ENCODE peak calls at places on chromosomes 12 and 14, in four cellular contexts. J is SK-N-SH, Q is GM12878, B is K562. G is an unnamed sample.

GRCh38 chr14:96096639-96097610 is 57.8 kb downstream of the C14orf132 start:
- DNase-seq in Q (no peak), J (no peak), B (no peak), G (no peak)

GRCh38 chr12:46942579-46942978 is 116.8 kb upstream of the SLC38A4 start:
- DNase-seq in J (no peak), Q (no peak), B (no peak), G (no peak)

GRCh38 chr12:106739318-106739717 is 35.2 kb upstream of the RIC8B start:
- DNase-seq in B (no peak), Q (no peak), J (no peak), G (peak)

GRCh38 chr14:99508896-99509629 is 27.9 kb downstream of the CCNK start:
- DNase-seq in B (no peak), J (no peak), Q (no peak), G (no peak)

GRCh38 chr12:44921736-44922135 is 45.6 kb upstream of the NELL2 start:
- DNase-seq in J (no peak), B (no peak), Q (no peak), G (no peak)

GRCh38 chr12:68119724-68120211 is 39.8 kb downstream of the IFNG start:
- DNase-seq in B (no peak), Q (peak), J (no peak), G (no peak)

GRCh38 chr14:78519863-78520262 is 349.7 kb downstream of the NRXN3 start:
- DNase-seq in B (peak), J (no peak), Q (no peak), G (no peak)

GRCh38 chr12:106291342-106291741 is 11.2 kb upstream of the TCP11L2 start:
- DNase-seq in B (no peak), Q (no peak), J (no peak), G (no peak)

GRCh38 chr12:52918784-52919183 is 13.9 kb upstream of the KRT8 start:
- DNase-seq in Q (no peak), J (no peak), B (no peak), G (no peak)

GRCh38 chr14:104103061-104104005 is 17.8 kb downstream of the ASPG start:
- DNase-seq in B (no peak), J (no peak), Q (no peak), G (no peak)

GRCh38 chr14:24941719-24942118 is 108.2 kb downstream of the STXBP6 start:
- DNase-seq in J (no peak), B (no peak), Q (no peak), G (no peak)

GRCh38 chr12:116183741-116184141 is 93.8 kb downstream of the MED13L start:
- DNase-seq in Q (no peak), B (no peak), J (no peak), G (no peak)

GRCh38 chr12:40078201-40078730 is 27.6 kb downstream of the SLC2A13 start:
- DNase-seq in B (no peak), Q (no peak), J (no peak), G (no peak)

GRCh38 chr12:51911788-51912711 is 4.7 kb downstream of the ACVRL1 start:
- DNase-seq in B (peak), J (peak), Q (no peak), G (no peak)

GRCh38 chr12:46365951-46366379 is 6.6 kb downstream of the SLC38A2 start:
- DNase-seq in B (no peak), J (no peak), Q (no peak), G (no peak)

GRCh38 chr12:57158665-57159064 is 11.2 kb upstream of the LRP1-AS start:
- DNase-seq in B (no peak), J (peak), Q (no peak), G (no peak)

GRCh38 chr12:81758421-81759214 is 532 bp downstream of the PPFIA2 start:
- DNase-seq in J (peak), Q (no peak), B (no peak), G (no peak)

GRCh38 chr12:100672075-100672592 is 98.7 kb downstream of the GAS2L3 start:
- DNase-seq in B (peak), Q (no peak), J (peak), G (peak)

GRCh38 chr12:111448266-111448830 is 42.6 kb downstream of the SH2B3 start:
- DNase-seq in B (no peak), J (no peak), Q (no peak), G (no peak)

GRCh38 chr12:116537149-116537904 is 21.9 kb upstream of the MAP1LC3B2 start:
- DNase-seq in Q (no peak), B (no peak), J (no peak), G (no peak)

GRCh38 chr14:59328410-59328809 is 136.8 kb downstream of the GPR135 start:
- DNase-seq in Q (no peak), B (no peak), J (no peak), G (no peak)

GRCh38 chr14:67710209-67710608 is 8.5 kb downstream of the RDH12 start:
- DNase-seq in B (no peak), J (no peak), Q (no peak), G (peak)

GRCh38 chr14:60250318-60251035 is 1.5 kb downstream of the PPM1A start:
- DNase-seq in J (peak), B (no peak), Q (no peak), G (peak)

GRCh38 chr14:80202888-80203562 is 8.3 kb downstream of the DIO2 start:
- DNase-seq in J (peak), Q (no peak), B (peak), G (peak)

GRCh38 chr12:4445156-4446020 is at the start of gene FGF6:
- DNase-seq in J (no peak), B (no peak), Q (no peak), G (no peak)

GRCh38 chr14:94143239-94143638 is 13.8 kb upstream of the IFI27L2 start:
- DNase-seq in J (no peak), Q (no peak), B (no peak), G (no peak)
- TF ChIP-seq CTCF in J (peak), Q (peak), B (peak), G (no peak)

GRCh38 chr12:25384038-25384953 is 133.6 kb upstream of the KRAS start:
- DNase-seq in J (no peak), Q (no peak), B (no peak), G (peak)
- TF ChIP-seq RCOR1 in J (no peak), Q (no peak), B (no peak), G (no peak)

DNA sequence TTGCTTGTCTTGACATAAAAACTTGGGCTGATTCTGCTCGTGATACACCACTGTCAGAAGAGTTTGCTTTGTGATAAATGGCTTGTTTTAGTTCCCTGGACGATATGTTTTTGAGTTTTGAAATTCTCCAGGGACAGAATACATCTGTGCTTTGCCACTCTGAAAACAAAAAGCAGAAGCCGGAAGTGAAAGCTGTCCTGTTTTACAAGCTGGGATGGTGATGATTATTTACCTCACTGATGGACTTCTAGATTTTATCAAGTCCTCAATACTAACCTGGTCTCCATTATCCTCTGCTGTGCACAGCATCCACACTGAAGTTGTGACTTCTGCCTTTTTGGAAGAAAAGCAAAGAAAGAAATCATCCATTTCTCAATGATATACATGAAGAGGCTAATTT is 251.6 kb downstream of the TRHDE start:
- DNase-seq in B (no peak), J (peak), Q (no peak), G (no peak)
- TF ChIP-seq CTCF in B (no peak), J (no peak), Q (no peak), G (no peak)

GRCh38 chr12:9700606-9700956 is 31.1 kb downstream of the CLEC2D start:
- DNase-seq in J (no peak), Q (no peak), B (no peak), G (no peak)
- TF ChIP-seq RCOR1 in J (no peak), Q (no peak), B (no peak), G (no peak)

GRCh38 chr14:68715032-68715924 is 77.6 kb downstream of the ZFP36L1 start:
- DNase-seq in B (no peak), Q (no peak), J (no peak), G (peak)
- TF ChIP-seq CTCF in B (no peak), Q (no peak), J (peak), G (no peak)

GRCh38 chr12:131832393-131833231 is 4.4 kb downstream of the MMP17 start:
- DNase-seq in B (no peak), J (peak), Q (no peak), G (peak)
- TF ChIP-seq RCOR1 in B (no peak), J (no peak), Q (no peak), G (no peak)

DNA sequence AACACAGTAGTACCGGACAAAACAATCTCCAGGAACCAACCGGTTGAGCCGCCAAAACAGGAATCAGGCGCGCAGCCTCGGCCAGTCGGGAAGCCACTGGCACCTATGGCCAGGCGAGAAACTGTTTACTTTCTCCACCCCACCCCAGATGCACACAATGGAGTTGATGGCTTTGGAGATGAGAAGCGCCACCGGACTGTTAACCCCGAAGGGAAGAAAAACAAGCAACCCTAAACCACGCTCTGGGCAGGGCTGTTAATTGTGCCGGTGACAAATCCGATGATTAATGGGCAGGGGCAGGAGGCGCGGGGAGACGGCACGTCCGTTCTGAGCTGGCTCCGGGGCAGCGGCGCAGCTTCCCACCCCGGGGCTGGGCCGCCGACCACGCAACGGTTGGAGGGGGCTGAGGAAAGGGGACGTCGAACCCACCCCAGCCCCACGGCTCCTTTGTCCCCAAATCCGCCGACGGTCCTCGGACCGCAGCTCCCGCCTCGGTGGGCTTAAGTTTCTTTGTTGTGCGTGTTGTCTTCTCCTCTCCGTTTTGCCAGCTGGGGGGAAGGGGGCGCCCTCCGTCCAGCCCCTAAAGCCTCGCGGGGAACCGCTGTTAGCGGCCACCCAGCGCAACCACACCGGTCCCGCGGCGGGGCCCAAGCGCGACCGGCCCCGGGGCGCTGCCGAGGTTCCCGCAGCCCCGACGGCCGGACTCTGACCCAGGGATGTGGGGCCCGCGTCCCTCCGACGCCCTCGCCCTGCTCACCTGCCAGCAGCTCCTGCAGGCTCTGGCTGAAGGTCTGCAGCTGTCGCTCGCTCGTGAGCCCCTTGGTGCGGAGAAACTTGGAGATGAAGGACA is 790 bp downstream of the BTG1 start:
- DNase-seq in Q (no peak), J (peak), B (peak), G (peak)
- TF ChIP-seq CTCF in Q (peak), J (peak), B (peak), G (no peak)

DNA sequence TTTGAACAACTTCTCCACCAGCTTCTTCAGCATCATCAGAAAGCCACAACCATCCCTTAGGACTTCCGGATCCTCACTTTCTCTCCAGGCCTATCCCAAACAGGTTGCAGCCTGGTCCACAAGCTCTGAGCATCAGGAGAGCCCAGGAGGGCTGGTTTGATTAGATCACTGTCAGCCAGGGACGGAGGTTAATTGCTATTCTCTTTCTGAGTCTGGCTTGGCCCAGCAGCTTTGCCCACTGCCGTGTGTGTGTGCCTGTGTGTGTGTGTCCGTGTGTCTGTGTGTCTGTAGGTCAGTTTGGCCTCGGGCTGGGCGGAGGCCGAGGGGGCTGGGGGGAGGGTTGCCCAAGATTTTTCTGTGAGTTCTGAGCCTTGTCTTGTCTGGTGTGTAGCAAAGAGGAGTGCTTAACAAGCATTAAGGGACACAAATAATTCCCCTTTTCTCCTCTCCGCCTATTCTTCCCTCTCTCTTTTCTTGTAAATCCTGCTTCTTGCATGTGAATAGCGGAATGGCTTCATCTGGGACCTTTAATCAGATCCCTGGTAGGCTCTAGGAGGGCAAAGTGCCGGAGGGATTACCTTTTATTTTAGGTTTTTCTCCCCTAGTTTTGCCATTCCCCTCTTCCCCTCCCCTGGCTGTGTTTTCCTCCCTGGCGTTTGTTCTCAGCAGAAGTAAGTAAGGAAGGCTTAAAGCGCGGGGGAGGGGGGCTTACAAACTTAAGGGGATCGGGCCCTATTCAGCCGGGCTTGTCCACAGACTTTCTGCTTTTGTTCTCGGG is 138.2 kb upstream of the LHX5 start:
- DNase-seq in B (no peak), Q (no peak), J (peak), G (no peak)
- TF ChIP-seq RCOR1 in B (no peak), Q (no peak), J (no peak), G (no peak)

DNA sequence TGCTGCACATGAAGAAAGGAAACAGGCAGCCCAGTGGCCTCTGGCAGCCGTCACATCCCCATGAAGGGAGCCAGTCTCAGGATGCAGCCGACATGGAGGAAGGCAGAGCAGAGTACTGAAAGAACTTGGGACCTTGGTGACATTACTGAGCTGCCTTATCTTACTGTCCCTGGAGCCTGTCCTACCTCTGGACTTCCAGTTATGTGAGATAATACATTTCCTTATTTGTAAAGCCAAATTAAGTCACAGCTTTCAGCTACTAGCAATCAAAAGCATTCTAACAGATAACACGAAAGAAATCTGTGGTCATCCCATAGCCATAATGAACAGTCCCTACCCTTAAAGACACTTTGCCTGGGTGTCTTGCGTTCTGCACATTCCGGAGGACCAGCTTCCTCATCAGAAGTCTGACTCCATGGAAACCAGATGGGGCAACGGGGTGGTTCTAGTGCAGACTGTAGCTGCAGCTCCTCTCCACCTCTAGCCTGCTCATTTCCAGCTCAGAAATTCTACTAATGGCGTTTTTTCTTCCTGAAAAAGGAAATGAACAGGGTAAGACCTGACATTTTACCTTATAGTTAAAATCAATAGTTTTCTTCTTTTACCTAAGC is 7.8 kb upstream of the EGLN3 start:
- DNase-seq in Q (no peak), J (no peak), B (no peak), G (no peak)
- TF ChIP-seq CTCF in Q (no peak), J (no peak), B (no peak), G (no peak)